ENCODE peak calls at places on chromosome 13, in five cellular contexts. One of them, this sample, is unnamed. For H3K9me3, the result is how much of the 10 kb centered on the place peaks cover.

GRCh38 chr13:106474906-106475305 is 60.6 kb downstream of the EFNB2 start:
- DNase-seq in H9: no peak
- DNase-seq in CD8-positive, alpha-beta T cell: no peak
- DNase-seq in heart right ventricle: no peak
- DNase-seq in lower lobe of right lung: no peak
- DNase-seq in this sample: no peak

GRCh38 chr13:79423801-79424642 is 18.0 kb upstream of the RBM26 start:
- DNase-seq in H9: no peak
- DNase-seq in CD8-positive, alpha-beta T cell: no peak
- DNase-seq in heart right ventricle: no peak
- DNase-seq in lower lobe of right lung: no peak
- DNase-seq in this sample: no peak

GRCh38 chr13:31045621-31046081 is 113.2 kb downstream of the TEX26 start:
- DNase-seq in H9: no peak
- DNase-seq in CD8-positive, alpha-beta T cell: peak
- DNase-seq in heart right ventricle: peak
- DNase-seq in lower lobe of right lung: peak
- DNase-seq in this sample: no peak

GRCh38 chr13:51799261-51799660 is 4.7 kb downstream of the DHRS12 start:
- DNase-seq in H9: no peak
- DNase-seq in CD8-positive, alpha-beta T cell: no peak
- DNase-seq in heart right ventricle: no peak
- DNase-seq in lower lobe of right lung: no peak
- DNase-seq in this sample: no peak

GRCh38 chr13:96338030-96338429 is 248.1 kb downstream of the HS6ST3 start:
- DNase-seq in H9: no peak
- DNase-seq in CD8-positive, alpha-beta T cell: no peak
- DNase-seq in heart right ventricle: no peak
- DNase-seq in lower lobe of right lung: no peak
- DNase-seq in this sample: no peak

GRCh38 chr13:91141619-91142061 is 205.8 kb upstream of the MIR17HG start:
- DNase-seq in H9: no peak
- DNase-seq in CD8-positive, alpha-beta T cell: no peak
- DNase-seq in heart right ventricle: no peak
- DNase-seq in lower lobe of right lung: no peak
- DNase-seq in this sample: no peak

GRCh38 chr13:27403727-27404385 is 20.6 kb upstream of the GTF3A start:
- DNase-seq in H9: no peak
- DNase-seq in CD8-positive, alpha-beta T cell: no peak
- DNase-seq in heart right ventricle: no peak
- DNase-seq in lower lobe of right lung: no peak
- DNase-seq in this sample: no peak

GRCh38 chr13:112710855-112711527 is 21.2 kb downstream of the ATP11A start:
- DNase-seq in H9: no peak
- DNase-seq in CD8-positive, alpha-beta T cell: no peak
- DNase-seq in heart right ventricle: no peak
- DNase-seq in lower lobe of right lung: no peak
- DNase-seq in this sample: no peak

GRCh38 chr13:35927554-35927953 is 203.6 kb downstream of the DCLK1 start:
- DNase-seq in H9: no peak
- DNase-seq in CD8-positive, alpha-beta T cell: no peak
- DNase-seq in heart right ventricle: peak
- DNase-seq in lower lobe of right lung: no peak
- DNase-seq in this sample: no peak

GRCh38 chr13:77751513-77752456 is 54.3 kb downstream of the SLAIN1 start:
- DNase-seq in H9: peak
- DNase-seq in CD8-positive, alpha-beta T cell: peak
- DNase-seq in heart right ventricle: peak
- DNase-seq in lower lobe of right lung: peak
- DNase-seq in this sample: peak

GRCh38 chr13:38687246-38688229 is 661 bp downstream of the FREM2 start:
- DNase-seq in H9: peak
- DNase-seq in CD8-positive, alpha-beta T cell: no peak
- DNase-seq in heart right ventricle: no peak
- DNase-seq in lower lobe of right lung: peak
- DNase-seq in this sample: no peak

GRCh38 chr13:30698488-30699005 is 36.8 kb upstream of the ALOX5AP start:
- DNase-seq in H9: no peak
- DNase-seq in CD8-positive, alpha-beta T cell: no peak
- DNase-seq in heart right ventricle: no peak
- DNase-seq in lower lobe of right lung: no peak
- DNase-seq in this sample: no peak

GRCh38 chr13:23695711-23696512 is 125.7 kb downstream of the TNFRSF19 start:
- DNase-seq in H9: peak
- DNase-seq in CD8-positive, alpha-beta T cell: peak
- DNase-seq in heart right ventricle: peak
- DNase-seq in lower lobe of right lung: peak
- DNase-seq in this sample: no peak

GRCh38 chr13:114154476-114154875 is 22.1 kb upstream of the RASA3 start:
- DNase-seq in H9: no peak
- DNase-seq in CD8-positive, alpha-beta T cell: no peak
- DNase-seq in heart right ventricle: no peak
- DNase-seq in lower lobe of right lung: no peak
- DNase-seq in this sample: no peak

GRCh38 chr13:54953786-54954185 is 1925.2 kb downstream of the OLFM4 start:
- DNase-seq in H9: no peak
- DNase-seq in CD8-positive, alpha-beta T cell: no peak
- DNase-seq in heart right ventricle: no peak
- DNase-seq in lower lobe of right lung: no peak
- DNase-seq in this sample: no peak

DNA sequence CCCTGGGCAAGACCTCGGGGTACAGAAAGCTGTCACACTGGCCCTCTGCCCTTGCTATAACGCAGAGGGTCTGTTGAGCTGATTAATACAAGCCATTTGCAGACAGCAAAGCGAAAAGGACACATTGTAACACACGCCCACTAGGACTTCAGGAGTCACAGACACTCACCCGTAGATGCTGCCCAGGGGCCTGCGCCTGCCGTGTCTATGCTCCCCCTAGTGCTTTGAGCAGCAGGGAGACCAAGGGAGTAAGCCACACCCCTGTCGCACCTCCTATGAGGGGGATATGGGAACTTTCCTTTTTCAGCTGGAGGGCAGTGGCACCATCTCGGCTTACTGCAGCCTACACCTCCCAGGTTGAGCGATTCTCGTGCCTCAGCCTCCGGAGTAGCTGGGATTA is 1930.2 kb downstream of the OLFM4 start:
- DNase-seq in H9: no peak
- DNase-seq in CD8-positive, alpha-beta T cell: no peak
- DNase-seq in heart right ventricle: no peak
- DNase-seq in lower lobe of right lung: no peak
- DNase-seq in this sample: no peak
- H3K9me3 ChIP-seq in H9: under half
- H3K9me3 ChIP-seq in CD8-positive, alpha-beta T cell: under half
- H3K9me3 ChIP-seq in heart right ventricle: under half
- H3K9me3 ChIP-seq in lower lobe of right lung: under half
- H3K9me3 ChIP-seq in this sample: under half

DNA sequence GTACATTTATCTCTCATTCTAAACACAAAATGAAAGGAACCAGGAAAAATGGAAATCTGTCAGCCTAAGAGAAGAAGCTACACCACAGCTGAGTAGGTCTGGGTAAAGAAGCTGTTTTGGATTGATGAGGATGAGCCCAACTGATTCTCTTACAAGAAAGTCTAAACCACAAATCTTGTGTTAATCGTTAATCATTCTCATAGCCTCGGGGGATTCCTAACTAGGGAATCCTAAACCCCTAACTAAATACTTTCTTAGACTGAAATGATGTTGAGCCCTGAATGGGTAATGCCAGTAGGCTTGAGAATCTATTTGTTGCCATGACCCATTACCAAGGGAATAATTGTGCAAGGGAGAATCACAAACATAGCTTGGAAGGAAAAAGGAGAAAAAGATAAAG is 327.5 kb upstream of the SPRY2 start:
- DNase-seq in H9: no peak
- DNase-seq in CD8-positive, alpha-beta T cell: no peak
- DNase-seq in heart right ventricle: no peak
- DNase-seq in lower lobe of right lung: no peak
- DNase-seq in this sample: no peak
- H3K9me3 ChIP-seq in H9: under half
- H3K9me3 ChIP-seq in CD8-positive, alpha-beta T cell: under half
- H3K9me3 ChIP-seq in heart right ventricle: under half
- H3K9me3 ChIP-seq in lower lobe of right lung: under half
- H3K9me3 ChIP-seq in this sample: under half

GRCh38 chr13:19117913-19118739 is 63.5 kb downstream of the TUBA3C start:
- DNase-seq in H9: no peak
- DNase-seq in CD8-positive, alpha-beta T cell: no peak
- DNase-seq in heart right ventricle: no peak
- DNase-seq in lower lobe of right lung: no peak
- DNase-seq in this sample: no peak
- H3K9me3 ChIP-seq in H9: half or more
- H3K9me3 ChIP-seq in CD8-positive, alpha-beta T cell: under half
- H3K9me3 ChIP-seq in heart right ventricle: under half
- H3K9me3 ChIP-seq in lower lobe of right lung: under half
- H3K9me3 ChIP-seq in this sample: under half

GRCh38 chr13:110961959-110962358 is 47.1 kb upstream of the ANKRD10 start:
- DNase-seq in H9: no peak
- DNase-seq in CD8-positive, alpha-beta T cell: no peak
- DNase-seq in heart right ventricle: no peak
- DNase-seq in lower lobe of right lung: no peak
- DNase-seq in this sample: no peak
- H3K9me3 ChIP-seq in H9: under half
- H3K9me3 ChIP-seq in CD8-positive, alpha-beta T cell: under half
- H3K9me3 ChIP-seq in heart right ventricle: under half
- H3K9me3 ChIP-seq in lower lobe of right lung: under half
- H3K9me3 ChIP-seq in this sample: under half

GRCh38 chr13:46486270-46486669 is 66.7 kb upstream of the LRCH1 start:
- DNase-seq in H9: no peak
- DNase-seq in CD8-positive, alpha-beta T cell: no peak
- DNase-seq in heart right ventricle: no peak
- DNase-seq in lower lobe of right lung: no peak
- DNase-seq in this sample: no peak
- H3K9me3 ChIP-seq in H9: under half
- H3K9me3 ChIP-seq in CD8-positive, alpha-beta T cell: under half
- H3K9me3 ChIP-seq in heart right ventricle: under half
- H3K9me3 ChIP-seq in lower lobe of right lung: under half
- H3K9me3 ChIP-seq in this sample: under half

This sample was measured in SK-N-MC.